ENCODE peak calls at places on chromosome 13, in seven cellular contexts. B, M, H, Q, L, R and X are unnamed samples.

GRCh38 chr13:46905249-46905648 is 8.4 kb upstream of the HTR2A start:
- DNase-seq in B (no peak), M (no peak), H (peak), Q (peak), L (no peak), R (no peak), X (peak)

GRCh38 chr13:109941951-109942350 is 155.6 kb upstream of the IRS2 start:
- DNase-seq in B (no peak), M (no peak), H (no peak), Q (no peak), L (no peak), R (no peak), X (peak)

GRCh38 chr13:51041126-51041525 is 69.9 kb downstream of the C13orf42 start:
- DNase-seq in B (no peak), M (no peak), H (no peak), Q (no peak), L (no peak), R (no peak), X (no peak)

GRCh38 chr13:97974773-97975172 is 21.3 kb downstream of the IPO5 start:
- DNase-seq in B (no peak), M (no peak), H (no peak), Q (no peak), L (no peak), R (no peak), X (no peak)

GRCh38 chr13:113654591-113655357 is 3.2 kb downstream of the ATP4B start:
- DNase-seq in B (no peak), M (no peak), H (no peak), Q (no peak), L (no peak), R (no peak), X (no peak)

GRCh38 chr13:30744056-30744684 is 8.8 kb downstream of the ALOX5AP start:
- DNase-seq in B (no peak), M (no peak), H (no peak), Q (peak), L (no peak), R (peak), X (peak)

GRCh38 chr13:111945086-111945485 is 121.9 kb upstream of the SOX1 start:
- DNase-seq in B (no peak), M (no peak), H (no peak), Q (no peak), L (no peak), R (no peak), X (no peak)

GRCh38 chr13:49238621-49239020 is 9.1 kb upstream of the CDADC1 start:
- DNase-seq in B (no peak), M (no peak), H (peak), Q (no peak), L (no peak), R (peak), X (no peak)

GRCh38 chr13:111429064-111429558 is 108.7 kb downstream of the TEX29 start:
- DNase-seq in B (peak), M (peak), H (peak), Q (peak), L (peak), R (peak), X (peak)

GRCh38 chr13:98821372-98822237 is 69.1 kb upstream of the SLC15A1 start:
- DNase-seq in B (no peak), M (no peak), H (no peak), Q (peak), L (no peak), R (no peak), X (no peak)

GRCh38 chr13:68019901-68020300 is 789.8 kb upstream of the PCDH9 start:
- DNase-seq in B (no peak), M (no peak), H (no peak), Q (no peak), L (no peak), R (no peak), X (no peak)

GRCh38 chr13:75761373-75761772 is 125.2 kb downstream of the LMO7 start:
- DNase-seq in B (no peak), M (no peak), H (no peak), Q (no peak), L (no peak), R (no peak), X (no peak)

GRCh38 chr13:107079423-107080099 is 511.6 kb upstream of the ARGLU1 start:
- DNase-seq in B (no peak), M (no peak), H (no peak), Q (no peak), L (no peak), R (no peak), X (no peak)

GRCh38 chr13:97976551-97977375 is 23.3 kb downstream of the IPO5 start:
- DNase-seq in B (peak), M (peak), H (peak), Q (peak), L (peak), R (peak), X (no peak)

GRCh38 chr13:101986316-101986715 is 415.5 kb downstream of the FGF14 start:
- DNase-seq in B (no peak), M (no peak), H (no peak), Q (no peak), L (no peak), R (no peak), X (no peak)
- H2AK5ac ChIP-seq in B (no peak), M (no peak), H (no peak), Q (no peak), L (no peak), R (no peak), X (no peak)

GRCh38 chr13:41212881-41213280 is 18.5 kb upstream of the KBTBD7 start:
- DNase-seq in B (no peak), M (no peak), H (no peak), Q (no peak), L (no peak), R (no peak), X (no peak)
- H2AK5ac ChIP-seq in B (no peak), M (no peak), H (no peak), Q (no peak), L (no peak), R (no peak), X (no peak)

GRCh38 chr13:57425531-57425930 is 206.0 kb upstream of the PCDH17 start:
- DNase-seq in B (no peak), M (no peak), H (no peak), Q (no peak), L (no peak), R (no peak), X (no peak)

GRCh38 chr13:57424379-57424778 is 207.2 kb upstream of the PCDH17 start:
- DNase-seq in B (no peak), M (no peak), H (no peak), Q (no peak), L (no peak), R (no peak), X (no peak)
- H2AK5ac ChIP-seq in B (no peak), M (no peak), H (no peak), Q (no peak), L (no peak), R (no peak), X (no peak)

GRCh38 chr13:105368781-105369180 is 1166.7 kb downstream of the EFNB2 start:
- DNase-seq in B (no peak), M (no peak), H (peak), Q (no peak), L (no peak), R (no peak), X (no peak)

GRCh38 chr13:105365831-105366230 is 1169.6 kb downstream of the EFNB2 start:
- DNase-seq in B (no peak), M (no peak), H (no peak), Q (no peak), L (no peak), R (no peak), X (no peak)

DNA sequence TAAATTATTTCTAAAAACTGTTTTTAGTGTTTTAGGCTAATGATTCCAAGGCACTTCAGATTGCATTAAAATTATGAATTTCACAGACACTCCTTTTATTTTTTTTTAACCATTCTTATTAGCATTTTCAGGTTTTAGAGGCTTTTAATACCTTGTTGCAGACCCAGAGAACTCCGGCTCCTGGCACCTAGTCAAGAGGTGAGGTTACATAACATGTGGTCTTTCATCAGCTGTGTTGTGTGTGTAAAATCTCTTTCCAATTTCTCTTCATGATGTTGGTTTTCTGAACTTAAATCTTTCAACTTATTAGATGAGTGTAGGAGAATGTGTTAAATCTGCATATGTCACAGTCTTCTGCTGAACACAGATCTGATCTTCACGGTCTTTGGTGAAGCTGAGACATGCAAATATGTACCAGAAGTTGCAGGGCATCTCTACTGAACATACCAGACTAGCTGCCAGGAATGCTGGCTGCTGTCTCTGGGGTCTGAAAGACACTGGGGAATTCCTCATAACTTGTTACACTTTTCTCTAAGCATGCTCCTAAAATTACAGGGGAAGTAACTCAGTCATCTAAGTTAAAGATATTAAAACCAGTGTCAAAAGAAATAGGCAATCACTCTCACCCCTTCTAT is 1165.3 kb downstream of the EFNB2 start:
- DNase-seq in B (no peak), M (no peak), H (no peak), Q (no peak), L (no peak), R (no peak), X (no peak)
- H2AK5ac ChIP-seq in B (no peak), M (no peak), H (no peak), Q (no peak), L (no peak), R (no peak), X (no peak)